ENCODE peak calls at places on chromosomes 12 and 14, in eight cellular contexts. P is T1000; H is Right ventricle myocardium superior; O is frontal cortex; G is HFFc6; J is activated naive CD4-positive, alpha-beta T cell treated with anti-CD3 and anti-CD28 coated beads, Interleukin-2, amount 50 U/mL, for 72 hours; F is T-helper 1 cell; U is NCI-H2171. E is an unnamed sample.
A peak's percentile ranks its signal among the peaks of the same experiment; 100 is the strongest.

GRCh38 chr12:130788515-130788914 is 50.5 kb downstream of the STX2 start:
- DNase-seq in P (no peak), J (no peak), G (no peak), O (no peak), H (no peak), U (no peak), F (no peak), E (no peak)

GRCh38 chr12:27549801-27550652 is 26.0 kb downstream of the PPFIBP1 start:
- DNase-seq in F (no peak), P (peak; percentile 65), U (peak; percentile 47), G (peak; percentile 89), J (no peak), O (no peak), H (peak; percentile 84), E (peak; percentile 14)

GRCh38 chr12:65152586-65152985 is 16.8 kb upstream of the LEMD3 start:
- DNase-seq in O (no peak), F (no peak), J (no peak), U (no peak), G (no peak), P (no peak), H (no peak), E (no peak)

GRCh38 chr14:44352212-44352611 is 154.9 kb downstream of the FSCB start:
- DNase-seq in G (no peak), H (no peak), O (no peak), U (no peak), P (no peak), J (no peak), F (no peak), E (no peak)

GRCh38 chr12:67747869-67748760 is 99.6 kb downstream of the DYRK2 start:
- DNase-seq in U (no peak), J (no peak), F (no peak), P (no peak), H (no peak), O (no peak), G (peak; percentile 39), E (no peak)

GRCh38 chr12:67437011-67437410 is 167.9 kb downstream of the CAND1 start:
- DNase-seq in U (no peak), G (no peak), F (no peak), J (no peak), O (no peak), H (no peak), P (no peak), E (no peak)

GRCh38 chr12:3975652-3976051 is 102.5 kb upstream of the PARP11 start:
- DNase-seq in P (no peak), U (no peak), J (no peak), F (no peak), G (no peak), O (no peak), H (no peak), E (no peak)

GRCh38 chr12:25943940-25944339 is 14.5 kb upstream of the RASSF8 start:
- DNase-seq in G (no peak), U (no peak), F (no peak), H (no peak), P (no peak), O (no peak), J (no peak), E (no peak)

GRCh38 chr12:29426516-29426915 is 45.5 kb upstream of the ERGIC2 start:
- DNase-seq in F (no peak), U (no peak), H (no peak), P (no peak), O (no peak), J (no peak), G (no peak), E (no peak)

GRCh38 chr14:32654106-32654505 is 284.6 kb upstream of the NPAS3 start:
- DNase-seq in P (no peak), O (no peak), G (no peak), U (no peak), F (no peak), H (no peak), J (no peak), E (no peak)

GRCh38 chr12:81815611-81816010 is 56.5 kb upstream of the PPFIA2 start:
- DNase-seq in J (no peak), G (no peak), H (no peak), O (no peak), F (no peak), U (no peak), P (no peak), E (no peak)

GRCh38 chr12:51048601-51049369 is 658 bp downstream of the LETMD1 start:
- DNase-seq in U (no peak), J (no peak), G (no peak), H (no peak), P (no peak), F (no peak), O (no peak), E (no peak)

GRCh38 chr12:107668320-107668719 is 17.3 kb upstream of the PWP1 start:
- DNase-seq in F (no peak), G (no peak), P (no peak), O (no peak), U (no peak), J (no peak), H (no peak), E (no peak)

GRCh38 chr12:98405795-98406366 is 109.5 kb upstream of the TMPO start:
- DNase-seq in U (no peak), J (no peak), P (no peak), H (no peak), F (no peak), G (no peak), O (no peak), E (no peak)

GRCh38 chr12:76242813-76243540 is 105.2 kb downstream of the BBS10 start:
- DNase-seq in O (no peak), P (no peak), U (no peak), H (no peak), J (no peak), F (no peak), G (peak; percentile 60), E (no peak)

GRCh38 chr14:45251912-45252311 is 1.1 kb downstream of the MIS18BP1 start:
- DNase-seq in P (no peak), O (no peak), H (no peak), F (no peak), U (no peak), G (no peak), J (no peak), E (no peak)

GRCh38 chr12:48194780-48195179 is 8.3 kb downstream of the OR10AD1 start:
- DNase-seq in U (no peak), O (no peak), F (no peak), J (no peak), P (no peak), H (no peak), G (peak; percentile 55), E (no peak)

GRCh38 chr12:6224550-6224949 is 24.4 kb downstream of the CD9 start:
- DNase-seq in J (no peak), H (peak; percentile 47), O (no peak), F (no peak), P (peak; percentile 74), G (no peak), U (peak; percentile 68), E (no peak)

GRCh38 chr14:29529418-29529817 is 398.2 kb downstream of the PRKD1 start:
- DNase-seq in H (no peak), O (no peak), J (no peak), P (no peak), F (no peak), G (no peak), U (peak; percentile 49), E (no peak)

GRCh38 chr12:121139301-121139700 is 6.6 kb downstream of the P2RX7 start:
- DNase-seq in F (no peak), O (no peak), H (no peak), U (no peak), J (no peak), G (no peak), P (no peak), E (no peak)

GRCh38 chr14:31270196-31270772 is 62.7 kb upstream of the HECTD1 start:
- DNase-seq in P (no peak), F (no peak), G (no peak), J (peak; percentile 24), H (no peak), U (no peak), O (no peak), E (peak; percentile 58)

GRCh38 chr12:15787801-15788200 is 1.4 kb downstream of the EPS8 start:
- DNase-seq in J (no peak), H (no peak), G (no peak), O (no peak), F (no peak), P (no peak), U (no peak), E (no peak)

GRCh38 chr14:94045563-94046345 is 19.6 kb downstream of the OTUB2 start:
- DNase-seq in U (no peak), F (no peak), G (no peak), J (no peak), O (no peak), H (no peak), P (no peak), E (no peak)

GRCh38 chr14:24032727-24033418 is 18.9 kb upstream of the CARMIL3 start:
- DNase-seq in J (no peak), F (no peak), U (no peak), O (no peak), H (no peak), G (peak; percentile 65), P (no peak), E (no peak)

GRCh38 chr14:96120392-96120791 is 81.2 kb downstream of the C14orf132 start:
- DNase-seq in P (no peak), J (no peak), O (no peak), F (no peak), U (no peak), G (no peak), H (no peak), E (no peak)

GRCh38 chr14:54676822-54677708 is 110.1 kb downstream of the SAMD4A start:
- DNase-seq in O (peak; percentile 24), J (no peak), H (no peak), F (no peak), U (no peak), P (peak; percentile 41), G (peak; percentile 95), E (no peak)

GRCh38 chr14:99612065-99612736 is 8.2 kb upstream of the CCDC85C start:
- DNase-seq in F (no peak), H (no peak), U (no peak), G (no peak), P (no peak), J (no peak), O (no peak), E (peak; percentile 39)

GRCh38 chr12:46865311-46865710 is 39.5 kb upstream of the SLC38A4 start:
- DNase-seq in J (no peak), U (no peak), F (no peak), P (no peak), H (no peak), O (no peak), G (no peak), E (no peak)

GRCh38 chr12:14394317-14395058 is 29.0 kb downstream of the ATF7IP start:
- DNase-seq in P (no peak), H (no peak), F (no peak), G (peak; percentile 76), O (no peak), U (peak; percentile 32), J (peak; percentile 22), E (peak; percentile 66)

GRCh38 chr12:131825146-131825892 is 2.9 kb upstream of the MMP17 start:
- DNase-seq in G (no peak), H (no peak), O (no peak), P (no peak), F (no peak), U (no peak), J (no peak), E (no peak)

GRCh38 chr12:96236221-96236822 is 42.1 kb downstream of the ELK3 start:
- DNase-seq in H (peak; percentile 76), U (no peak), O (no peak), F (no peak), J (peak; percentile 23), G (no peak), P (no peak), E (peak; percentile 63)

GRCh38 chr12:1204581-1205121 is 213.6 kb downstream of the ERC1 start:
- DNase-seq in F (no peak), U (no peak), O (no peak), G (no peak), P (no peak), J (no peak), H (no peak), E (no peak)